ENCODE peak calls at places on chromosomes 6 and 20, in five cellular contexts. One of them, this sample, is unnamed.

GRCh38 chr6:16004934-16005673 is 123.8 kb upstream of the MYLIP start:
- DNase-seq in cardiac fibroblast: no peak
- DNase-seq in Caco-2: no peak
- DNase-seq in OCI-LY7: no peak
- DNase-seq in neural progenitor cell: no peak
- DNase-seq in this sample: no peak

GRCh38 chr20:33803921-33804337 is 7.2 kb upstream of the CHMP4B start:
- DNase-seq in cardiac fibroblast: peak
- DNase-seq in OCI-LY7: no peak
- DNase-seq in Caco-2: no peak
- DNase-seq in neural progenitor cell: no peak
- DNase-seq in this sample: no peak

GRCh38 chr6:40410792-40411191 is 176.4 kb downstream of the LRFN2 start:
- DNase-seq in neural progenitor cell: no peak
- DNase-seq in Caco-2: no peak
- DNase-seq in OCI-LY7: no peak
- DNase-seq in cardiac fibroblast: no peak
- DNase-seq in this sample: no peak

GRCh38 chr6:68958327-68958726 is 323.2 kb downstream of the ADGRB3 start:
- DNase-seq in cardiac fibroblast: peak
- DNase-seq in neural progenitor cell: no peak
- DNase-seq in OCI-LY7: peak
- DNase-seq in Caco-2: no peak
- DNase-seq in this sample: peak

GRCh38 chr20:63330084-63330760 is 30.9 kb downstream of the CHRNA4 start:
- DNase-seq in neural progenitor cell: no peak
- DNase-seq in OCI-LY7: no peak
- DNase-seq in cardiac fibroblast: no peak
- DNase-seq in Caco-2: no peak
- DNase-seq in this sample: no peak

GRCh38 chr6:73134588-73134987 is 90.7 kb downstream of the KHDC1L start:
- DNase-seq in OCI-LY7: peak
- DNase-seq in Caco-2: peak
- DNase-seq in neural progenitor cell: peak
- DNase-seq in cardiac fibroblast: peak
- DNase-seq in this sample: peak

GRCh38 chr6:31385041-31385440 is 18.4 kb upstream of the MICA start:
- DNase-seq in OCI-LY7: no peak
- DNase-seq in cardiac fibroblast: no peak
- DNase-seq in neural progenitor cell: no peak
- DNase-seq in Caco-2: no peak
- DNase-seq in this sample: no peak

GRCh38 chr20:52426856-52427255 is 235.3 kb upstream of the ZFP64 start:
- DNase-seq in Caco-2: no peak
- DNase-seq in neural progenitor cell: no peak
- DNase-seq in OCI-LY7: no peak
- DNase-seq in cardiac fibroblast: no peak
- DNase-seq in this sample: no peak

GRCh38 chr6:120871416-120872261 is 462.6 kb downstream of the TBC1D32 start:
- DNase-seq in OCI-LY7: no peak
- DNase-seq in cardiac fibroblast: no peak
- DNase-seq in neural progenitor cell: no peak
- DNase-seq in Caco-2: no peak
- DNase-seq in this sample: no peak

GRCh38 chr6:41680182-41680965 is 42.1 kb downstream of the MDFI start:
- DNase-seq in neural progenitor cell: peak
- DNase-seq in Caco-2: no peak
- DNase-seq in OCI-LY7: no peak
- DNase-seq in cardiac fibroblast: no peak
- DNase-seq in this sample: no peak

GRCh38 chr6:125275779-125276178 is 26.0 kb downstream of the HDDC2 start:
- DNase-seq in Caco-2: no peak
- DNase-seq in neural progenitor cell: no peak
- DNase-seq in OCI-LY7: no peak
- DNase-seq in cardiac fibroblast: no peak
- DNase-seq in this sample: no peak

GRCh38 chr20:2800590-2801458 is at the start of gene CPXM1:
- DNase-seq in Caco-2: no peak
- DNase-seq in cardiac fibroblast: no peak
- DNase-seq in OCI-LY7: no peak
- DNase-seq in neural progenitor cell: peak
- DNase-seq in this sample: peak

GRCh38 chr6:12275084-12275483 is 15.1 kb upstream of the EDN1 start:
- DNase-seq in OCI-LY7: no peak
- DNase-seq in Caco-2: no peak
- DNase-seq in neural progenitor cell: no peak
- DNase-seq in cardiac fibroblast: no peak
- DNase-seq in this sample: peak

GRCh38 chr6:89562114-89562815 is 76.3 kb downstream of the LYRM2 start:
- DNase-seq in OCI-LY7: no peak
- DNase-seq in Caco-2: no peak
- DNase-seq in cardiac fibroblast: peak
- DNase-seq in neural progenitor cell: peak
- DNase-seq in this sample: no peak

GRCh38 chr6:157060440-157060949 is 262.8 kb downstream of the TMEM242 start:
- DNase-seq in neural progenitor cell: no peak
- DNase-seq in cardiac fibroblast: no peak
- DNase-seq in OCI-LY7: no peak
- DNase-seq in Caco-2: no peak
- DNase-seq in this sample: no peak

GRCh38 chr6:58198301-58198700 is 880.9 kb downstream of the PRIM2 start:
- DNase-seq in OCI-LY7: no peak
- DNase-seq in neural progenitor cell: no peak
- DNase-seq in cardiac fibroblast: no peak
- DNase-seq in Caco-2: no peak
- DNase-seq in this sample: no peak

GRCh38 chr6:169315830-169316614 is 62.4 kb upstream of the THBS2 start:
- DNase-seq in Caco-2: no peak
- DNase-seq in OCI-LY7: no peak
- DNase-seq in neural progenitor cell: no peak
- DNase-seq in cardiac fibroblast: no peak
- DNase-seq in this sample: no peak

GRCh38 chr6:107491059-107491609 is 1.2 kb downstream of the SOBP start:
- DNase-seq in cardiac fibroblast: peak
- DNase-seq in OCI-LY7: peak
- DNase-seq in Caco-2: peak
- DNase-seq in neural progenitor cell: peak
- DNase-seq in this sample: no peak

GRCh38 chr20:25477156-25477882 is 69.8 kb downstream of the GINS1 start:
- DNase-seq in neural progenitor cell: no peak
- DNase-seq in Caco-2: no peak
- DNase-seq in cardiac fibroblast: no peak
- DNase-seq in OCI-LY7: no peak
- DNase-seq in this sample: no peak

GRCh38 chr6:167394330-167394729 is 69.4 kb downstream of the TTLL2 start:
- DNase-seq in OCI-LY7: no peak
- DNase-seq in Caco-2: no peak
- DNase-seq in neural progenitor cell: peak
- DNase-seq in cardiac fibroblast: no peak
- DNase-seq in this sample: no peak

GRCh38 chr6:83637953-83638352 is 70.9 kb downstream of the SNAP91 start:
- DNase-seq in OCI-LY7: no peak
- DNase-seq in cardiac fibroblast: no peak
- DNase-seq in Caco-2: no peak
- DNase-seq in neural progenitor cell: no peak
- DNase-seq in this sample: no peak

GRCh38 chr6:109493865-109494264 is 10.8 kb upstream of the ZBTB24 start:
- DNase-seq in OCI-LY7: no peak
- DNase-seq in Caco-2: no peak
- DNase-seq in cardiac fibroblast: no peak
- DNase-seq in neural progenitor cell: no peak
- DNase-seq in this sample: no peak

GRCh38 chr6:45955597-45955996 is 60.1 kb downstream of the CLIC5 start:
- DNase-seq in OCI-LY7: no peak
- DNase-seq in cardiac fibroblast: no peak
- DNase-seq in neural progenitor cell: no peak
- DNase-seq in Caco-2: no peak
- DNase-seq in this sample: no peak
- TF ChIP-seq CTCF in OCI-LY7: no peak
- TF ChIP-seq CTCF in cardiac fibroblast: no peak
- TF ChIP-seq CTCF in neural progenitor cell: no peak
- TF ChIP-seq CTCF in Caco-2: no peak
- TF ChIP-seq CTCF in this sample: no peak

GRCh38 chr20:62129731-62130531 is 7.7 kb downstream of the LSM14B start:
- DNase-seq in Caco-2: no peak
- DNase-seq in OCI-LY7: peak
- DNase-seq in cardiac fibroblast: no peak
- DNase-seq in neural progenitor cell: no peak
- DNase-seq in this sample: no peak
- H3K4me3 ChIP-seq in Caco-2: no peak
- H3K4me3 ChIP-seq in OCI-LY7: peak
- H3K4me3 ChIP-seq in cardiac fibroblast: no peak
- H3K4me3 ChIP-seq in neural progenitor cell: no peak
- H3K4me3 ChIP-seq in this sample: no peak

GRCh38 chr20:51318058-51318960 is 224.2 kb downstream of the NFATC2 start:
- DNase-seq in OCI-LY7: peak
- DNase-seq in neural progenitor cell: peak
- DNase-seq in cardiac fibroblast: peak
- DNase-seq in Caco-2: peak
- DNase-seq in this sample: peak
- TF ChIP-seq CTCF in OCI-LY7: peak
- TF ChIP-seq CTCF in neural progenitor cell: peak
- TF ChIP-seq CTCF in cardiac fibroblast: peak
- TF ChIP-seq CTCF in Caco-2: peak
- TF ChIP-seq CTCF in this sample: peak

GRCh38 chr6:55875420-55875819 is at the start of gene BMP5:
- DNase-seq in Caco-2: no peak
- DNase-seq in neural progenitor cell: peak
- DNase-seq in OCI-LY7: no peak
- DNase-seq in cardiac fibroblast: no peak
- DNase-seq in this sample: no peak
- H3K4me3 ChIP-seq in Caco-2: no peak
- H3K4me3 ChIP-seq in neural progenitor cell: peak
- H3K4me3 ChIP-seq in OCI-LY7: no peak
- H3K4me3 ChIP-seq in cardiac fibroblast: no peak
- H3K4me3 ChIP-seq in this sample: no peak

DNA sequence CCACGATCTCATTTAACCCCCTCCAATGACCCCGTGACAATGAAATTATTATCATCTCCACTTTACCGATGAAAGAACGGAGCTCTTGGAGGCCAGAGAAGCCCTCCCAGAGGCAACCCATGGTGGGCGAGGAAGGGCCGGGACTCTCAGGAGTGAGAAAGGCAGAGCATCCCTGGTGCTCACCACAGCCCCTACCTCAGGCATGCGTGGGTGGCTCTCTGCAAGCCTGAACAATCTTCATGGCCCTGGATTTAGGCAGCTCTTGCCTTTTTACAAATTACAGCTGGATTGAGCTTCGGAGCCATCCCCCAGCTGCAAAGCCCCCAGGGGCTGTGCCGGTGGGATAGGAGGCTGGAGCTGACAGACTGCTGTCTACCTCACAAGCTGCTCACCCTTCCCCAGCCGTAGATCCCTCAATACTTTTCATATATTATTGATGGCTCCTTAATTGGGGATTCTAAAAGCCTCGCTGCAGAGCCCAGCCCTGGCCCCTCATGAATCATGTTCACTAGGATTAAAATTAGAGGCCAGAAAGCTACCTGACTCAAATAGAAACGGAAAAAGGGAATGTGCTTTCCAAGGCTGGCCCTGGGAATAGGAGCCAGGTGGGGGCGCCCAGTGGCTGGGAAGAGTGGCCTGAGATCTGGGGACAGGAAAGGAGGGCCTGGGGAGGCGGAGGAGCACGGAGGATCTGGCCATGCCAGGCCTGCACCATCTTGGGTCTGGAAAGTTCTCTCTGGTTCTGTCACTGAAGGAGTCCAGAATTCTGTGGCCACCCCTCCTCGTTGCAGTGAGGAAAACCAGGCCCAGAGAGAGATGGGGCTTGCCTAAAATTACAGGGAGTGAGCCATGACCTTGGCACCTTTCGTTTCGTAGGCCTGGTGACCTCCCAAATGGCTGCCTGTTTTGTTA is 29.1 kb downstream of the CPNE5 start:
- DNase-seq in cardiac fibroblast: no peak
- DNase-seq in neural progenitor cell: peak
- DNase-seq in Caco-2: peak
- DNase-seq in OCI-LY7: no peak
- DNase-seq in this sample: no peak
- TF ChIP-seq CTCF in cardiac fibroblast: peak
- TF ChIP-seq CTCF in neural progenitor cell: peak
- TF ChIP-seq CTCF in Caco-2: no peak
- TF ChIP-seq CTCF in OCI-LY7: no peak
- TF ChIP-seq CTCF in this sample: no peak

DNA sequence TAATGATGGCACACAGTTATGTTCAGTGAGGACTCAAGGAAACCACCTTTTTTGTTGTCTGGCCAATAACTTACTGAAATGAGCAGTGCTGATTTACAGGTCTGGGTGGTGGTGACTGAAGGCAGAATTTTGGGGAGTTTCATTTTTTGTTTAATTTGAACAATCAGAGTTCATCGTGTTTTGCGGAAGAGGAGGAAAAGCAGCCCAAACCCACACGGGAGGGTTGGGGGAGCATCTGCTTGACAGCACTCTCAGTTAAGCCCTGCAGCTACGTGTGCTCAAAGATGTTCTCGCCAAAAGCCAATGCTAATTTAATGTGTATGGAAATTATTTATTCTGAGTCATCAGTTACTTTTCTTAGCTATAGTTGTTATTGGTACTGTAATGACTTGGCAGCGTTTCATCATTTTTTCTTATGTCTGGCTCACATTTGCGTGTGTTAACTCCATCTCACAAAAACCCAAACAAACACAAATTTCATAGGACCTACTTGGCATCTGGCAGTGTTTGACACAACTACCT is 89.2 kb downstream of the UST start:
- DNase-seq in cardiac fibroblast: peak
- DNase-seq in neural progenitor cell: no peak
- DNase-seq in OCI-LY7: no peak
- DNase-seq in Caco-2: no peak
- DNase-seq in this sample: peak
- H3K4me3 ChIP-seq in cardiac fibroblast: no peak
- H3K4me3 ChIP-seq in neural progenitor cell: no peak
- H3K4me3 ChIP-seq in OCI-LY7: no peak
- H3K4me3 ChIP-seq in Caco-2: no peak
- H3K4me3 ChIP-seq in this sample: no peak

GRCh38 chr6:27810768-27811298 is 101.4 kb downstream of the OR2B2 start:
- DNase-seq in Caco-2: no peak
- DNase-seq in OCI-LY7: peak
- DNase-seq in cardiac fibroblast: no peak
- DNase-seq in neural progenitor cell: no peak
- DNase-seq in this sample: peak

GRCh38 chr6:27811383-27811782 is 100.8 kb downstream of the OR2B2 start:
- DNase-seq in Caco-2: no peak
- DNase-seq in OCI-LY7: peak
- DNase-seq in cardiac fibroblast: no peak
- DNase-seq in neural progenitor cell: no peak
- DNase-seq in this sample: no peak

GRCh38 chr6:27809067-27809938 is 102.9 kb downstream of the OR2B2 start:
- DNase-seq in neural progenitor cell: no peak
- DNase-seq in OCI-LY7: peak
- DNase-seq in cardiac fibroblast: no peak
- DNase-seq in Caco-2: no peak
- DNase-seq in this sample: peak

GRCh38 chr6:27812078-27812804 is 100.0 kb downstream of the OR2B2 start:
- DNase-seq in neural progenitor cell: no peak
- DNase-seq in Caco-2: no peak
- DNase-seq in OCI-LY7: peak
- DNase-seq in cardiac fibroblast: no peak
- DNase-seq in this sample: no peak

GRCh38 chr6:27809939-27810767 is 102.0 kb downstream of the OR2B2 start:
- DNase-seq in Caco-2: peak
- DNase-seq in neural progenitor cell: peak
- DNase-seq in OCI-LY7: peak
- DNase-seq in cardiac fibroblast: peak
- DNase-seq in this sample: peak
- TF ChIP-seq CTCF in Caco-2: no peak
- TF ChIP-seq CTCF in neural progenitor cell: no peak
- TF ChIP-seq CTCF in OCI-LY7: peak
- TF ChIP-seq CTCF in cardiac fibroblast: no peak
- TF ChIP-seq CTCF in this sample: no peak

GRCh38 chr6:34836008-34836407 is 44.1 kb downstream of the BLTP3A start:
- DNase-seq in OCI-LY7: no peak
- DNase-seq in cardiac fibroblast: no peak
- DNase-seq in neural progenitor cell: no peak
- DNase-seq in Caco-2: no peak
- DNase-seq in this sample: no peak
- H3K4me3 ChIP-seq in OCI-LY7: no peak
- H3K4me3 ChIP-seq in cardiac fibroblast: no peak
- H3K4me3 ChIP-seq in neural progenitor cell: no peak
- H3K4me3 ChIP-seq in Caco-2: no peak
- H3K4me3 ChIP-seq in this sample: no peak